ENCODE peak calls at places on chromosomes 2 and 18, in nine cellular contexts. T is foreskin fibroblast; V is HCT116; W is fibroblast of pulmonary artery; L is right cardiac atrium; U is dorsolateral prefrontal cortex; Q is choroid plexus epithelial cell; J is fibroblast of villous mesenchyme; Y is CD8-positive, alpha-beta memory T cell. I is an unnamed sample.

GRCh38 chr2:203498161-203498560 is 36.9 kb downstream of the RAPH1 start:
- DNase-seq in T (peak; percentile 81), V (peak; percentile 76), W (peak; percentile 90), L (no peak), U (no peak), Q (peak; percentile 81), J (peak; percentile 88), Y (no peak), I (no peak)

GRCh38 chr18:9684901-9685738 is 23.0 kb upstream of the RAB31 start:
- DNase-seq in T (peak; percentile 70), V (no peak), W (peak; percentile 72), L (peak; percentile 68), U (no peak), Q (peak; percentile 90), J (peak; percentile 92), Y (no peak), I (no peak)

GRCh38 chr2:3126686-3127278 is 250.8 kb downstream of the EIPR1 start:
- DNase-seq in T (peak; percentile 58), V (no peak), W (peak; percentile 20), L (no peak), U (no peak), Q (no peak), J (peak; percentile 67), Y (no peak), I (no peak)

GRCh38 chr2:228600265-228600664 is 418.8 kb upstream of the SPHKAP start:
- DNase-seq in T (peak; percentile 94), V (no peak), W (peak; percentile 16), L (no peak), U (no peak), Q (peak; percentile 65), J (peak; percentile 68), Y (no peak), I (no peak)

GRCh38 chr2:26394694-26395093 is 7.0 kb upstream of the DRC1 start:
- DNase-seq in T (no peak), V (no peak), W (no peak), L (no peak), U (no peak), Q (peak; percentile 42), J (peak; percentile 10), Y (no peak), I (no peak)

GRCh38 chr2:53028259-53028658 is 739.3 kb upstream of the CHAC2 start:
- DNase-seq in T (peak; percentile 77), V (no peak), W (peak; percentile 52), L (no peak), U (no peak), Q (peak; percentile 23), J (peak; percentile 30), Y (no peak), I (no peak)

GRCh38 chr18:3061581-3062416 is 48.9 kb upstream of the LPIN2 start:
- DNase-seq in T (no peak), V (no peak), W (no peak), L (no peak), U (no peak), Q (no peak), J (peak; percentile 53), Y (peak; percentile 26), I (no peak)

GRCh38 chr2:206798009-206798408 is 32.6 kb downstream of the FASTKD2 start:
- DNase-seq in T (no peak), V (no peak), W (peak; percentile 36), L (no peak), U (no peak), Q (no peak), J (no peak), Y (no peak), I (no peak)

GRCh38 chr2:155836439-155836838 is 496.1 kb downstream of the NR4A2 start:
- DNase-seq in T (no peak), V (no peak), W (no peak), L (no peak), U (no peak), Q (no peak), J (no peak), Y (no peak), I (no peak)

GRCh38 chr2:24923106-24923505 is 3.1 kb upstream of the ADCY3 start:
- DNase-seq in T (no peak), V (no peak), W (no peak), L (no peak), U (no peak), Q (no peak), J (no peak), Y (no peak), I (no peak)

GRCh38 chr18:6748241-6748640 is 18.7 kb downstream of the ARHGAP28 start:
- DNase-seq in T (no peak), V (no peak), W (no peak), L (no peak), U (no peak), Q (no peak), J (no peak), Y (no peak), I (no peak)

GRCh38 chr2:121862286-121862685 is 106.8 kb downstream of the TSN start:
- DNase-seq in T (no peak), V (no peak), W (no peak), L (no peak), U (no peak), Q (no peak), J (no peak), Y (no peak), I (no peak)

GRCh38 chr2:226977775-226978190 is 141.9 kb downstream of the RHBDD1 start:
- DNase-seq in T (peak; percentile 83), V (no peak), W (peak; percentile 44), L (no peak), U (no peak), Q (peak; percentile 83), J (peak; percentile 78), Y (no peak), I (no peak)

GRCh38 chr2:150159300-150159699 is 328.2 kb downstream of the RND3 start:
- DNase-seq in T (no peak), V (no peak), W (no peak), L (no peak), U (no peak), Q (no peak), J (no peak), Y (no peak), I (no peak)

GRCh38 chr2:148888003-148888501 is 13.0 kb downstream of the KIF5C start:
- DNase-seq in T (peak; percentile 8), V (no peak), W (no peak), L (peak; percentile 17), U (no peak), Q (no peak), J (no peak), Y (no peak), I (no peak)
- H3K4me3 ChIP-seq in T (peak overlapping the region; percentile 42), V (no peak overlapping the region), W (no peak overlapping the region), L (peak overlapping the region; percentile 37), U (peak overlapping the region; percentile 71), Q (peak overlapping the region; percentile 8), J (no peak overlapping the region), Y (peak overlapping the region; percentile 16), I (peak overlapping the region; percentile 33)

GRCh38 chr2:176129825-176130152 is 284 bp downstream of the HOXD8 start:
- DNase-seq in T (no peak), V (no peak), W (no peak), L (no peak), U (no peak), Q (no peak), J (no peak), Y (no peak), I (no peak)
- H3K4me3 ChIP-seq in T (peak overlapping the region; percentile 45), V (peak overlapping the region; percentile 40), W (no peak overlapping the region), L (peak overlapping the region; percentile 55), U (peak overlapping the region; percentile 8), Q (no peak overlapping the region), J (peak overlapping the region; percentile 48), Y (no peak overlapping the region), I (peak overlapping the region; percentile 38)

DNA sequence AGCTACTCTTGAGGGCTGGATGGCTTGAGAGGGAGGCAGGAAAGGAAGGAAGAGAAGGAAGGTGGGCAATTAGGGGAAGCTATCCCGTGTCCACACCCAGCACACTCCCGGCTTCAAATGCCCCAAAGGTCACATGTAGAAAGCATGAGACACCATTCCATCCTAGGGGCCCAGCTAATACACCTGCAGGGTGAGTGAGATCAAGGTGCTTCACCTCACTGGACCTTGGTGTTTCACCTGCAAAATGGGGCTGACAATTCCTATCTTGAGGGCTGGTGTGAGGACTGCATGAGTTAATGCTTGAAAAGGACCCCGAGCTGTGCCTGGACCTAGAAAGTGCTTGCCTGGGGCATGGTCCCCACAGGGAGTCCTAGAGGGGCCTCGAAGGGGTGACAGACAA is 50.8 kb upstream of the SMAD7 start:
- DNase-seq in T (no peak), V (no peak), W (no peak), L (no peak), U (no peak), Q (no peak), J (no peak), Y (no peak), I (no peak)
- H3K4me3 ChIP-seq in T (no peak overlapping the region), V (no peak overlapping the region), W (no peak overlapping the region), L (no peak overlapping the region), U (no peak overlapping the region), Q (no peak overlapping the region), J (no peak overlapping the region), Y (no peak overlapping the region), I (no peak overlapping the region)

GRCh38 chr2:119649364-119649917 is 29.6 kb upstream of the TMEM177 start:
- DNase-seq in T (peak; percentile 35), V (no peak), W (peak; percentile 56), L (no peak), U (no peak), Q (peak; percentile 75), J (peak; percentile 25), Y (no peak), I (no peak)
- H3K4me3 ChIP-seq in T (no peak overlapping the region), V (no peak overlapping the region), W (no peak overlapping the region), L (no peak overlapping the region), U (no peak overlapping the region), Q (no peak overlapping the region), J (no peak overlapping the region), Y (no peak overlapping the region), I (no peak overlapping the region)

GRCh38 chr2:147485210-147485851 is 359.5 kb upstream of the ACVR2A start:
- DNase-seq in T (no peak), V (no peak), W (no peak), L (no peak), U (no peak), Q (no peak), J (no peak), Y (no peak), I (no peak)

GRCh38 chr2:147482111-147482510 is 362.7 kb upstream of the ACVR2A start:
- DNase-seq in T (no peak), V (no peak), W (no peak), L (no peak), U (no peak), Q (no peak), J (peak; percentile 5), Y (no peak), I (no peak)

GRCh38 chr2:147483911-147484310 is 360.9 kb upstream of the ACVR2A start:
- DNase-seq in T (no peak), V (no peak), W (no peak), L (no peak), U (no peak), Q (no peak), J (no peak), Y (no peak), I (no peak)

GRCh38 chr2:147482590-147483292 is 362.1 kb upstream of the ACVR2A start:
- DNase-seq in T (no peak), V (no peak), W (no peak), L (no peak), U (no peak), Q (no peak), J (no peak), Y (no peak), I (no peak)

DNA sequence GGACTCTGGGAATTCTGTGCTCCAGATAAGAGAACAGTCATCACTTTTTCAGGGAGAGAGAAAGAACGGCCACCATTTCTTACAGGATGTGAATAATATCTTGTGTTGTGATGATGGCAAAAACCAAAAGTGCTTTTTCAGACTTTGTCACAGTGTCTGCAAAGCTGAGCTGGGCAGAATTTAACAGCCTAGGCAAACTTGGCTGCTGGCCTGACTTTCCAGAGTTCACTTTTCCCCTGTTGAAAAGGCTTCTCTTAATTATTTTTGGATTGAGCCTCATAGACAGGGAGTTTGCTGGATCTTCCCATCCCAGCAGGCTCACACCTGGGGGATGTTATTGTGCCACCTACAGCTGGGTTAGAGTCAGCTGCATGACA is 361.5 kb upstream of the ACVR2A start:
- DNase-seq in T (no peak), V (no peak), W (no peak), L (no peak), U (no peak), Q (no peak), J (no peak), Y (no peak), I (no peak)
- H3K4me3 ChIP-seq in T (no peak overlapping the region), V (no peak overlapping the region), W (no peak overlapping the region), L (no peak overlapping the region), U (no peak overlapping the region), Q (no peak overlapping the region), J (no peak overlapping the region), Y (no peak overlapping the region), I (no peak overlapping the region)